ENCODE peak calls at places on chromosomes 4 and X, in nine cellular contexts. One of them, this sample, is unnamed.
A peak's percentile ranks its signal among the peaks of the same experiment; 100 is the strongest.

GRCh38 chrX:44291468-44292116 is 51.9 kb downstream of the EFHC2 start:
- DNase-seq in HAP-1: no peak
- DNase-seq in PC-3: no peak
- DNase-seq in transverse colon: no peak
- DNase-seq in stomach: no peak
- DNase-seq in brain microvascular endothelial cell: no peak
- DNase-seq in NB4: no peak
- DNase-seq in hepatocyte: no peak
- DNase-seq in mesendoderm: no peak
- DNase-seq in this sample: no peak

GRCh38 chr4:168304744-168305459 is 13.7 kb downstream of the DDX60 start:
- DNase-seq in HAP-1: no peak
- DNase-seq in PC-3: peak; percentile 98
- DNase-seq in transverse colon: no peak
- DNase-seq in stomach: no peak
- DNase-seq in brain microvascular endothelial cell: peak; percentile 29
- DNase-seq in NB4: no peak
- DNase-seq in hepatocyte: no peak
- DNase-seq in mesendoderm: no peak
- DNase-seq in this sample: peak; percentile 90

GRCh38 chr4:183375156-183375555 is 52.9 kb upstream of the CLDN24 start:
- DNase-seq in HAP-1: no peak
- DNase-seq in PC-3: no peak
- DNase-seq in transverse colon: no peak
- DNase-seq in stomach: no peak
- DNase-seq in brain microvascular endothelial cell: no peak
- DNase-seq in NB4: no peak
- DNase-seq in hepatocyte: no peak
- DNase-seq in mesendoderm: no peak
- DNase-seq in this sample: no peak

GRCh38 chr4:114364857-114365256 is 233.8 kb upstream of the UGT8 start:
- DNase-seq in HAP-1: no peak
- DNase-seq in PC-3: no peak
- DNase-seq in transverse colon: no peak
- DNase-seq in stomach: no peak
- DNase-seq in brain microvascular endothelial cell: peak; percentile 90
- DNase-seq in NB4: no peak
- DNase-seq in hepatocyte: no peak
- DNase-seq in mesendoderm: peak; percentile 97
- DNase-seq in this sample: peak; percentile 81

GRCh38 chrX:154307207-154307606 is 11.6 kb downstream of the TKTL1 start:
- DNase-seq in HAP-1: no peak
- DNase-seq in PC-3: no peak
- DNase-seq in transverse colon: no peak
- DNase-seq in stomach: no peak
- DNase-seq in brain microvascular endothelial cell: no peak
- DNase-seq in NB4: no peak
- DNase-seq in hepatocyte: no peak
- DNase-seq in mesendoderm: no peak
- DNase-seq in this sample: no peak

GRCh38 chr4:48654015-48654664 is 125.9 kb downstream of the FRYL start:
- DNase-seq in HAP-1: no peak
- DNase-seq in PC-3: no peak
- DNase-seq in transverse colon: no peak
- DNase-seq in stomach: no peak
- DNase-seq in brain microvascular endothelial cell: peak; percentile 20
- DNase-seq in NB4: no peak
- DNase-seq in hepatocyte: no peak
- DNase-seq in mesendoderm: no peak
- DNase-seq in this sample: no peak

GRCh38 chr4:15479913-15480185 is 10.2 kb downstream of the CC2D2A start:
- DNase-seq in HAP-1: no peak
- DNase-seq in PC-3: no peak
- DNase-seq in transverse colon: no peak
- DNase-seq in stomach: no peak
- DNase-seq in brain microvascular endothelial cell: peak; percentile 78
- DNase-seq in NB4: no peak
- DNase-seq in hepatocyte: peak; percentile 31
- DNase-seq in mesendoderm: no peak
- DNase-seq in this sample: peak; percentile 40

GRCh38 chrX:19772759-19773623 is 114.4 kb downstream of the SH3KBP1 start:
- DNase-seq in HAP-1: no peak
- DNase-seq in PC-3: peak; percentile 56
- DNase-seq in transverse colon: no peak
- DNase-seq in stomach: no peak
- DNase-seq in brain microvascular endothelial cell: no peak
- DNase-seq in NB4: peak; percentile 32
- DNase-seq in hepatocyte: no peak
- DNase-seq in mesendoderm: no peak
- DNase-seq in this sample: no peak

DNA sequence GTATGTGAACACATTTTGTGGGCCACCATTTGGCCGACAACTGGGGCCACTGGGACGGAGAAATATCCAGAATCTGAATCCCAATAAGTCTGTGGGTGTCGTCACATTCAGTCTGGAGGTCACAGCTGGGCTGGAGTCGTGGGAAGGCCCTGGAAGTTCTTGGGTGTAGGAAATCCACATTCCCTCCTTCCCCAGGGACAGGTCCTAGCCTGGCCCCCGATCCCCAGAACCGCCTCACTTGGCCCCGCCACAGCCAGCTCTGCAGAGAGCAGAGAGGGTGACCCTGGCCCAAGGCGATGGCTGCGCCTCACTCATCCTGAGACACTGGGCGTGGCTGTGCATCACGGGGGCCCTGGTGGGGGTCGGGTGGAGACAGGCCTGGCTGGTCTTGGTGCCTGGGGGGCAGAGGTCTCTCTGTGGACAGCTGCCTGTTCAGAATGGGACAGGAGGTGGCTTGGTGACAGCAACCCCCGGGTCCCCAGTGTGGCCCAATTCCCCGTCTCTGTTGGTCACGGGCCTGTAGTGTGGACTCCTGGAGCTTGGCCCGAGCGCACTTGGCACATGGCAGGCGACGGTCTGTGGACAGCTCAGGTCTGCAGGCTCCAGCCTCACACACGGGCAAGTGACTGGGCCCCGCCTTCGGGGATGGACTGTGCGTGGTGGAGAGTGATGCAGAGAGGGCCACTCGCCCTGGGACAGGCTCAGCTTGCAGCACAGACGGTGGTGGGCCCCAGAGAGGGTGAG is 16.4 kb downstream of the DOK7 start:
- DNase-seq in HAP-1: no peak
- DNase-seq in PC-3: no peak
- DNase-seq in transverse colon: no peak
- DNase-seq in stomach: no peak
- DNase-seq in brain microvascular endothelial cell: no peak
- DNase-seq in NB4: no peak
- DNase-seq in hepatocyte: no peak
- DNase-seq in mesendoderm: no peak
- DNase-seq in this sample: no peak
- H3K4me3 ChIP-seq in HAP-1: no peak overlapping the region
- H3K4me3 ChIP-seq in PC-3: no peak overlapping the region
- H3K4me3 ChIP-seq in transverse colon: no peak overlapping the region
- H3K4me3 ChIP-seq in stomach: no peak overlapping the region
- H3K4me3 ChIP-seq in brain microvascular endothelial cell: no peak overlapping the region
- H3K4me3 ChIP-seq in NB4: no peak overlapping the region
- H3K4me3 ChIP-seq in hepatocyte: no peak overlapping the region
- H3K4me3 ChIP-seq in mesendoderm: no peak overlapping the region
- H3K4me3 ChIP-seq in this sample: no peak overlapping the region

DNA sequence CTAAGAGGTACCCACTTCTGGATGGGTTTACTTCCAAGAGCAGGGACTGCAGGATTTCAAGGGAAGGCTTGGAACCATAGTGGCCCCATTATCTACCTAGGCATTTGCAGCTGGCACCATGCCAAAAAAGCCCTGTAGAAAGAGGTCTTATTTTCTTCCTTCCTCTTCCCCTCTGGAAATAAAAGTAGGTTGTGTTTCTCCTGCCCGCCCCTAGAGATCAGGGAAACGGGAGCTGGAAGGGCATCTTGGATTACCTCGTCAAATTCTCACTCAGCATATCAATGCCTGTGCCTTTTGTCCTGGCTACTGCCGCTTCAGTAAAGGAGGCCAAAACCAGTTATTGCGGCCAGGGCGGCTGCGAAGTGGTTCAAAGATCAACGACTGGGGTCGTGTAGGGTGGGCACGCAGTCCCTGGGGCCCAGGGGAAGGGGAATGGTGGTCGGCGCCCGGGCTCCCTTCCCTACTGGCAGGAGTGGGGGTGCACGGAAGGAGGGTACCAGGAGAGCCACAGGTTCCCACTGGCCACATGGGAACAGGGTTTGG is 1.5 kb downstream of the SCD5 start:
- DNase-seq in HAP-1: peak; percentile 72
- DNase-seq in PC-3: no peak
- DNase-seq in transverse colon: no peak
- DNase-seq in stomach: no peak
- DNase-seq in brain microvascular endothelial cell: no peak
- DNase-seq in NB4: no peak
- DNase-seq in hepatocyte: no peak
- DNase-seq in mesendoderm: no peak
- DNase-seq in this sample: peak; percentile 32
- H3K4me3 ChIP-seq in HAP-1: peak overlapping the region; percentile 48
- H3K4me3 ChIP-seq in PC-3: no peak overlapping the region
- H3K4me3 ChIP-seq in transverse colon: peak overlapping the region; percentile 86
- H3K4me3 ChIP-seq in stomach: peak overlapping the region; percentile 78
- H3K4me3 ChIP-seq in brain microvascular endothelial cell: peak overlapping the region; percentile 69
- H3K4me3 ChIP-seq in NB4: no peak overlapping the region
- H3K4me3 ChIP-seq in hepatocyte: peak overlapping the region; percentile 88
- H3K4me3 ChIP-seq in mesendoderm: no peak overlapping the region
- H3K4me3 ChIP-seq in this sample: peak overlapping the region; percentile 74

GRCh38 chr4:52824270-52824602 is 37.9 kb upstream of the RASL11B start:
- DNase-seq in HAP-1: no peak
- DNase-seq in PC-3: no peak
- DNase-seq in transverse colon: no peak
- DNase-seq in stomach: no peak
- DNase-seq in brain microvascular endothelial cell: no peak
- DNase-seq in NB4: no peak
- DNase-seq in hepatocyte: no peak
- DNase-seq in mesendoderm: no peak
- DNase-seq in this sample: no peak

GRCh38 chr4:52823478-52824092 is 38.5 kb upstream of the RASL11B start:
- DNase-seq in HAP-1: no peak
- DNase-seq in PC-3: peak; percentile 96
- DNase-seq in transverse colon: no peak
- DNase-seq in stomach: no peak
- DNase-seq in brain microvascular endothelial cell: no peak
- DNase-seq in NB4: no peak
- DNase-seq in hepatocyte: no peak
- DNase-seq in mesendoderm: no peak
- DNase-seq in this sample: no peak

GRCh38 chr4:52822583-52823477 is 39.3 kb upstream of the RASL11B start:
- DNase-seq in HAP-1: no peak
- DNase-seq in PC-3: peak; percentile 88
- DNase-seq in transverse colon: no peak
- DNase-seq in stomach: no peak
- DNase-seq in brain microvascular endothelial cell: no peak
- DNase-seq in NB4: no peak
- DNase-seq in hepatocyte: no peak
- DNase-seq in mesendoderm: no peak
- DNase-seq in this sample: peak; percentile 95

GRCh38 chr4:52824603-52825310 is 37.4 kb upstream of the RASL11B start:
- DNase-seq in HAP-1: no peak
- DNase-seq in PC-3: no peak
- DNase-seq in transverse colon: no peak
- DNase-seq in stomach: peak; percentile 38
- DNase-seq in brain microvascular endothelial cell: no peak
- DNase-seq in NB4: no peak
- DNase-seq in hepatocyte: peak; percentile 61
- DNase-seq in mesendoderm: peak; percentile 60
- DNase-seq in this sample: peak; percentile 91

GRCh38 chr4:52825311-52826090 is 36.6 kb upstream of the RASL11B start:
- DNase-seq in HAP-1: no peak
- DNase-seq in PC-3: peak; percentile 56
- DNase-seq in transverse colon: no peak
- DNase-seq in stomach: no peak
- DNase-seq in brain microvascular endothelial cell: no peak
- DNase-seq in NB4: no peak
- DNase-seq in hepatocyte: no peak
- DNase-seq in mesendoderm: peak; percentile 47
- DNase-seq in this sample: peak; percentile 41
- H3K4me3 ChIP-seq in HAP-1: no peak overlapping the region
- H3K4me3 ChIP-seq in PC-3: no peak overlapping the region
- H3K4me3 ChIP-seq in transverse colon: no peak overlapping the region
- H3K4me3 ChIP-seq in stomach: no peak overlapping the region
- H3K4me3 ChIP-seq in brain microvascular endothelial cell: no peak overlapping the region
- H3K4me3 ChIP-seq in NB4: no peak overlapping the region
- H3K4me3 ChIP-seq in hepatocyte: no peak overlapping the region
- H3K4me3 ChIP-seq in mesendoderm: no peak overlapping the region
- H3K4me3 ChIP-seq in this sample: no peak overlapping the region

GRCh38 chr4:54100607-54101189 is 735 bp downstream of the GSX2 start:
- DNase-seq in HAP-1: no peak
- DNase-seq in PC-3: no peak
- DNase-seq in transverse colon: no peak
- DNase-seq in stomach: no peak
- DNase-seq in brain microvascular endothelial cell: no peak
- DNase-seq in NB4: no peak
- DNase-seq in hepatocyte: no peak
- DNase-seq in mesendoderm: no peak
- DNase-seq in this sample: peak; percentile 50

GRCh38 chr4:54101190-54102041 is 1.5 kb downstream of the GSX2 start:
- DNase-seq in HAP-1: no peak
- DNase-seq in PC-3: no peak
- DNase-seq in transverse colon: no peak
- DNase-seq in stomach: no peak
- DNase-seq in brain microvascular endothelial cell: no peak
- DNase-seq in NB4: no peak
- DNase-seq in hepatocyte: no peak
- DNase-seq in mesendoderm: peak; percentile 23
- DNase-seq in this sample: no peak

GRCh38 chr4:54102747-54103146 is 2.8 kb downstream of the GSX2 start:
- DNase-seq in HAP-1: no peak
- DNase-seq in PC-3: no peak
- DNase-seq in transverse colon: no peak
- DNase-seq in stomach: no peak
- DNase-seq in brain microvascular endothelial cell: no peak
- DNase-seq in NB4: no peak
- DNase-seq in hepatocyte: no peak
- DNase-seq in mesendoderm: peak; percentile 1
- DNase-seq in this sample: no peak

GRCh38 chr4:54104907-54105306 is 4.9 kb downstream of the GSX2 start:
- DNase-seq in HAP-1: no peak
- DNase-seq in PC-3: no peak
- DNase-seq in transverse colon: no peak
- DNase-seq in stomach: no peak
- DNase-seq in brain microvascular endothelial cell: no peak
- DNase-seq in NB4: peak; percentile 69
- DNase-seq in hepatocyte: no peak
- DNase-seq in mesendoderm: no peak
- DNase-seq in this sample: no peak

DNA sequence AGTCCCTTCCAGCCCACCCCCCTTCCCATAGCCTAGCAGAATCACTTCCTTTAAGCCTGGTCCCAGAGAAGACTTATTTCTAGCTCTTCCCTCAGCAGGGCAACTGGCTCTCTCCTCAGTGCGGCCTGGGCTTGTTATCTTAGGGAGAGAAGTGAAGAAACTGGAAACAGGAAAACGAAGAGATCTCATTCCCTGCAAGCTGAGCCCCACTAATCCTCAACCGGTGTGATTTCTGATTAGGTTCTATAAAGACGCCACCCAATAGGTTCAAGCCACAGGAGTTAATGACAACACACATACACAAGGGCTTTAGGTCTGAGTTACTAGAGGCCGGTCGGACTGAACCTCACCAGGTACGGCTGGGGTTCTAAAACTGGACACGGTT is 3.2 kb downstream of the GSX2 start:
- DNase-seq in HAP-1: no peak
- DNase-seq in PC-3: no peak
- DNase-seq in transverse colon: no peak
- DNase-seq in stomach: no peak
- DNase-seq in brain microvascular endothelial cell: no peak
- DNase-seq in NB4: no peak
- DNase-seq in hepatocyte: no peak
- DNase-seq in mesendoderm: peak; percentile 79
- DNase-seq in this sample: no peak
- H3K4me3 ChIP-seq in HAP-1: no peak overlapping the region
- H3K4me3 ChIP-seq in PC-3: no peak overlapping the region
- H3K4me3 ChIP-seq in transverse colon: no peak overlapping the region
- H3K4me3 ChIP-seq in stomach: no peak overlapping the region
- H3K4me3 ChIP-seq in brain microvascular endothelial cell: peak overlapping the region; percentile 37
- H3K4me3 ChIP-seq in NB4: no peak overlapping the region
- H3K4me3 ChIP-seq in hepatocyte: no peak overlapping the region
- H3K4me3 ChIP-seq in mesendoderm: no peak overlapping the region
- H3K4me3 ChIP-seq in this sample: no peak overlapping the region